ENCODE peak calls at places on chromosomes 3 and 15, in six cellular contexts. J is H54; A is SJSA1; L is activated CD4-positive, alpha-beta T cell treated with anti-CD3 and anti-CD28 coated beads, Interleukin-2, amount 50 U/mL, for 1 hour; K is pancreas; Y is PC-9. T is an unnamed sample.

GRCh38 chr15:62301993-62302665 is 137.0 kb upstream of the C2CD4B start:
- DNase-seq in K (no peak), L (no peak), A (no peak), J (no peak), Y (no peak), T (no peak)

GRCh38 chr15:36784717-36785116 is 205.3 kb downstream of the CDIN1 start:
- DNase-seq in L (no peak), J (no peak), Y (no peak), A (no peak), K (no peak), T (no peak)

GRCh38 chr3:58010562-58010961 is 2.3 kb downstream of the FLNB start:
- DNase-seq in K (no peak), L (no peak), A (peak), J (no peak), Y (no peak), T (no peak)

GRCh38 chr3:32872487-32873382 is 54.9 kb downstream of the TRIM71 start:
- DNase-seq in A (no peak), Y (no peak), K (no peak), L (no peak), J (no peak), T (no peak)

GRCh38 chr15:83282859-83283812 is 1.3 kb downstream of the BNC1 start:
- DNase-seq in Y (no peak), L (no peak), J (no peak), K (peak), A (peak), T (peak)

GRCh38 chr3:58383476-58383875 is 50.2 kb downstream of the PDHB start:
- DNase-seq in L (no peak), A (no peak), Y (no peak), J (no peak), K (no peak), T (peak)

GRCh38 chr15:40762919-40763800 is 708 bp upstream of the GCHFR start:
- DNase-seq in L (peak), J (no peak), K (peak), A (peak), Y (no peak), T (no peak)

GRCh38 chr3:46479696-46480095 is 15.0 kb upstream of the LTF start:
- DNase-seq in K (no peak), A (no peak), L (no peak), J (no peak), Y (no peak), T (no peak)

GRCh38 chr3:197014942-197015575 is 14.6 kb downstream of the MELTF start:
- DNase-seq in A (no peak), L (no peak), J (no peak), K (peak), Y (no peak), T (no peak)

GRCh38 chr3:17011774-17012338 is 127.1 kb downstream of the PLCL2 start:
- DNase-seq in A (no peak), J (no peak), Y (no peak), K (no peak), L (no peak), T (no peak)

GRCh38 chr3:151912041-151912440 is 38.6 kb downstream of the SUCNR1 start:
- DNase-seq in L (no peak), J (no peak), Y (no peak), A (no peak), K (no peak), T (no peak)

GRCh38 chr3:8371085-8371551 is 130.5 kb upstream of the LMCD1 start:
- DNase-seq in J (no peak), L (no peak), A (no peak), Y (no peak), K (no peak), T (peak)

GRCh38 chr3:28786446-28786845 is 437.8 kb upstream of the AZI2 start:
- DNase-seq in L (no peak), Y (no peak), A (no peak), K (no peak), J (no peak), T (no peak)

GRCh38 chr3:130507746-130508145 is 9.2 kb upstream of the COL6A6 start:
- DNase-seq in A (no peak), Y (no peak), K (no peak), J (no peak), L (no peak), T (no peak)

GRCh38 chr3:141646760-141647561 is 91.1 kb upstream of the RNF7 start:
- DNase-seq in A (no peak), J (peak), Y (peak), L (no peak), K (no peak), T (peak)

GRCh38 chr3:101879623-101880284 is 30.4 kb downstream of the NFKBIZ start:
- DNase-seq in L (no peak), J (no peak), Y (no peak), K (no peak), A (no peak), T (no peak)

GRCh38 chr3:48440590-48440958 is 517 bp downstream of the TMA7 start:
- DNase-seq in Y (no peak), J (no peak), L (no peak), K (peak), A (no peak), T (no peak)

GRCh38 chr3:32249184-32249782 is 10.8 kb downstream of the CMTM8 start:
- DNase-seq in L (no peak), A (no peak), J (peak), Y (peak), K (no peak), T (peak)

GRCh38 chr3:66038384-66038725 is 363 bp downstream of the MAGI1 start:
- DNase-seq in K (no peak), Y (no peak), A (no peak), J (no peak), L (no peak), T (no peak)

GRCh38 chr15:70236306-70237103 is 138.8 kb upstream of the TLE3 start:
- DNase-seq in A (no peak), J (no peak), L (no peak), Y (no peak), K (no peak), T (no peak)

T was measured in HTR-8/SVneo.